ENCODE peak calls at places on chromosome 20, in seven cellular contexts. One of them, this sample, is unnamed.

GRCh38 chr20:3509064-3509463 is 38.2 kb downstream of the ATRN start:
- DNase-seq in sciatic nerve: no peak
- DNase-seq in Calu3: no peak
- DNase-seq in CD4-positive, CD25-positive, alpha-beta regulatory T cell: no peak
- DNase-seq in NCI-H510A: no peak
- DNase-seq in brain microvascular endothelial cell: no peak
- DNase-seq in stimulated activated CD4-positive, alpha-beta T cell treated with anti-CD3 and anti-CD28 coated beads, TNF-alpha, amount 100 ng/mL, for 4 hours: no peak
- DNase-seq in this sample: no peak

GRCh38 chr20:57738053-57738452 is 28.2 kb upstream of the PMEPA1 start:
- DNase-seq in stimulated activated CD4-positive, alpha-beta T cell treated with anti-CD3 and anti-CD28 coated beads, TNF-alpha, amount 100 ng/mL, for 4 hours: no peak
- DNase-seq in Calu3: no peak
- DNase-seq in sciatic nerve: no peak
- DNase-seq in NCI-H510A: no peak
- DNase-seq in CD4-positive, CD25-positive, alpha-beta regulatory T cell: no peak
- DNase-seq in brain microvascular endothelial cell: no peak
- DNase-seq in this sample: no peak

GRCh38 chr20:17570347-17571152 is 675 bp downstream of the DSTN start:
- DNase-seq in brain microvascular endothelial cell: no peak
- DNase-seq in stimulated activated CD4-positive, alpha-beta T cell treated with anti-CD3 and anti-CD28 coated beads, TNF-alpha, amount 100 ng/mL, for 4 hours: no peak
- DNase-seq in sciatic nerve: peak
- DNase-seq in NCI-H510A: peak
- DNase-seq in CD4-positive, CD25-positive, alpha-beta regulatory T cell: no peak
- DNase-seq in Calu3: no peak
- DNase-seq in this sample: peak

GRCh38 chr20:62200491-62201172 is 17.8 kb downstream of the MTG2 start:
- DNase-seq in CD4-positive, CD25-positive, alpha-beta regulatory T cell: no peak
- DNase-seq in Calu3: no peak
- DNase-seq in sciatic nerve: no peak
- DNase-seq in stimulated activated CD4-positive, alpha-beta T cell treated with anti-CD3 and anti-CD28 coated beads, TNF-alpha, amount 100 ng/mL, for 4 hours: no peak
- DNase-seq in brain microvascular endothelial cell: no peak
- DNase-seq in NCI-H510A: no peak
- DNase-seq in this sample: no peak

GRCh38 chr20:36613974-36614373 is 8.4 kb downstream of the RAB5IF start:
- DNase-seq in sciatic nerve: no peak
- DNase-seq in NCI-H510A: peak
- DNase-seq in Calu3: peak
- DNase-seq in stimulated activated CD4-positive, alpha-beta T cell treated with anti-CD3 and anti-CD28 coated beads, TNF-alpha, amount 100 ng/mL, for 4 hours: no peak
- DNase-seq in CD4-positive, CD25-positive, alpha-beta regulatory T cell: no peak
- DNase-seq in brain microvascular endothelial cell: no peak
- DNase-seq in this sample: no peak

GRCh38 chr20:20603339-20603990 is 109.0 kb downstream of the RALGAPA2 start:
- DNase-seq in stimulated activated CD4-positive, alpha-beta T cell treated with anti-CD3 and anti-CD28 coated beads, TNF-alpha, amount 100 ng/mL, for 4 hours: no peak
- DNase-seq in Calu3: no peak
- DNase-seq in CD4-positive, CD25-positive, alpha-beta regulatory T cell: no peak
- DNase-seq in brain microvascular endothelial cell: no peak
- DNase-seq in sciatic nerve: no peak
- DNase-seq in NCI-H510A: peak
- DNase-seq in this sample: no peak

GRCh38 chr20:24912397-24913075 is 36.5 kb upstream of the CST7 start:
- DNase-seq in CD4-positive, CD25-positive, alpha-beta regulatory T cell: no peak
- DNase-seq in Calu3: no peak
- DNase-seq in brain microvascular endothelial cell: no peak
- DNase-seq in sciatic nerve: no peak
- DNase-seq in NCI-H510A: no peak
- DNase-seq in stimulated activated CD4-positive, alpha-beta T cell treated with anti-CD3 and anti-CD28 coated beads, TNF-alpha, amount 100 ng/mL, for 4 hours: no peak
- DNase-seq in this sample: no peak

GRCh38 chr20:49391404-49392245 is 90.8 kb downstream of the KCNB1 start:
- DNase-seq in sciatic nerve: no peak
- DNase-seq in brain microvascular endothelial cell: no peak
- DNase-seq in stimulated activated CD4-positive, alpha-beta T cell treated with anti-CD3 and anti-CD28 coated beads, TNF-alpha, amount 100 ng/mL, for 4 hours: no peak
- DNase-seq in Calu3: no peak
- DNase-seq in NCI-H510A: no peak
- DNase-seq in CD4-positive, CD25-positive, alpha-beta regulatory T cell: no peak
- DNase-seq in this sample: no peak

GRCh38 chr20:3818155-3819151 is 1.9 kb upstream of the AP5S1 start:
- DNase-seq in brain microvascular endothelial cell: peak
- DNase-seq in Calu3: peak
- DNase-seq in NCI-H510A: peak
- DNase-seq in stimulated activated CD4-positive, alpha-beta T cell treated with anti-CD3 and anti-CD28 coated beads, TNF-alpha, amount 100 ng/mL, for 4 hours: no peak
- DNase-seq in CD4-positive, CD25-positive, alpha-beta regulatory T cell: no peak
- DNase-seq in sciatic nerve: no peak
- DNase-seq in this sample: peak

GRCh38 chr20:63119451-63120285 is 96.3 kb downstream of the YTHDF1 start:
- DNase-seq in sciatic nerve: no peak
- DNase-seq in CD4-positive, CD25-positive, alpha-beta regulatory T cell: no peak
- DNase-seq in brain microvascular endothelial cell: no peak
- DNase-seq in Calu3: no peak
- DNase-seq in NCI-H510A: no peak
- DNase-seq in stimulated activated CD4-positive, alpha-beta T cell treated with anti-CD3 and anti-CD28 coated beads, TNF-alpha, amount 100 ng/mL, for 4 hours: no peak
- DNase-seq in this sample: no peak

GRCh38 chr20:61185841-61186601 is 66.0 kb upstream of the CDH4 start:
- DNase-seq in stimulated activated CD4-positive, alpha-beta T cell treated with anti-CD3 and anti-CD28 coated beads, TNF-alpha, amount 100 ng/mL, for 4 hours: no peak
- DNase-seq in NCI-H510A: no peak
- DNase-seq in CD4-positive, CD25-positive, alpha-beta regulatory T cell: no peak
- DNase-seq in brain microvascular endothelial cell: peak
- DNase-seq in Calu3: peak
- DNase-seq in sciatic nerve: no peak
- DNase-seq in this sample: no peak

GRCh38 chr20:40959325-40960092 is 69.1 kb upstream of the TOP1 start:
- DNase-seq in sciatic nerve: no peak
- DNase-seq in brain microvascular endothelial cell: no peak
- DNase-seq in Calu3: no peak
- DNase-seq in NCI-H510A: no peak
- DNase-seq in CD4-positive, CD25-positive, alpha-beta regulatory T cell: no peak
- DNase-seq in stimulated activated CD4-positive, alpha-beta T cell treated with anti-CD3 and anti-CD28 coated beads, TNF-alpha, amount 100 ng/mL, for 4 hours: no peak
- DNase-seq in this sample: no peak

GRCh38 chr20:8930691-8931090 is 138.2 kb upstream of the PLCB4 start:
- DNase-seq in Calu3: no peak
- DNase-seq in CD4-positive, CD25-positive, alpha-beta regulatory T cell: no peak
- DNase-seq in brain microvascular endothelial cell: no peak
- DNase-seq in stimulated activated CD4-positive, alpha-beta T cell treated with anti-CD3 and anti-CD28 coated beads, TNF-alpha, amount 100 ng/mL, for 4 hours: no peak
- DNase-seq in NCI-H510A: no peak
- DNase-seq in sciatic nerve: no peak
- DNase-seq in this sample: no peak

GRCh38 chr20:13809373-13809772 is 24.5 kb downstream of the NDUFAF5 start:
- DNase-seq in sciatic nerve: no peak
- DNase-seq in NCI-H510A: no peak
- DNase-seq in CD4-positive, CD25-positive, alpha-beta regulatory T cell: no peak
- DNase-seq in Calu3: no peak
- DNase-seq in brain microvascular endothelial cell: no peak
- DNase-seq in stimulated activated CD4-positive, alpha-beta T cell treated with anti-CD3 and anti-CD28 coated beads, TNF-alpha, amount 100 ng/mL, for 4 hours: no peak
- DNase-seq in this sample: no peak

GRCh38 chr20:8223096-8223870 is 91.2 kb downstream of the PLCB1 start:
- DNase-seq in CD4-positive, CD25-positive, alpha-beta regulatory T cell: no peak
- DNase-seq in stimulated activated CD4-positive, alpha-beta T cell treated with anti-CD3 and anti-CD28 coated beads, TNF-alpha, amount 100 ng/mL, for 4 hours: no peak
- DNase-seq in brain microvascular endothelial cell: peak
- DNase-seq in NCI-H510A: no peak
- DNase-seq in Calu3: no peak
- DNase-seq in sciatic nerve: no peak
- DNase-seq in this sample: peak

GRCh38 chr20:42082611-42083010 is 464.4 kb upstream of the CHD6 start:
- DNase-seq in sciatic nerve: peak
- DNase-seq in Calu3: no peak
- DNase-seq in brain microvascular endothelial cell: peak
- DNase-seq in CD4-positive, CD25-positive, alpha-beta regulatory T cell: no peak
- DNase-seq in NCI-H510A: no peak
- DNase-seq in stimulated activated CD4-positive, alpha-beta T cell treated with anti-CD3 and anti-CD28 coated beads, TNF-alpha, amount 100 ng/mL, for 4 hours: no peak
- DNase-seq in this sample: no peak

GRCh38 chr20:33554914-33555420 is 65.1 kb downstream of the CBFA2T2 start:
- DNase-seq in brain microvascular endothelial cell: peak
- DNase-seq in NCI-H510A: peak
- DNase-seq in CD4-positive, CD25-positive, alpha-beta regulatory T cell: peak
- DNase-seq in stimulated activated CD4-positive, alpha-beta T cell treated with anti-CD3 and anti-CD28 coated beads, TNF-alpha, amount 100 ng/mL, for 4 hours: no peak
- DNase-seq in Calu3: peak
- DNase-seq in sciatic nerve: no peak
- DNase-seq in this sample: peak

GRCh38 chr20:36217226-36217625 is 19.1 kb upstream of the AAR2 start:
- DNase-seq in Calu3: peak
- DNase-seq in CD4-positive, CD25-positive, alpha-beta regulatory T cell: no peak
- DNase-seq in sciatic nerve: no peak
- DNase-seq in stimulated activated CD4-positive, alpha-beta T cell treated with anti-CD3 and anti-CD28 coated beads, TNF-alpha, amount 100 ng/mL, for 4 hours: no peak
- DNase-seq in brain microvascular endothelial cell: no peak
- DNase-seq in NCI-H510A: no peak
- DNase-seq in this sample: peak

GRCh38 chr20:16081421-16081820 is 491.8 kb downstream of the KIF16B start:
- DNase-seq in NCI-H510A: no peak
- DNase-seq in CD4-positive, CD25-positive, alpha-beta regulatory T cell: no peak
- DNase-seq in brain microvascular endothelial cell: no peak
- DNase-seq in Calu3: no peak
- DNase-seq in stimulated activated CD4-positive, alpha-beta T cell treated with anti-CD3 and anti-CD28 coated beads, TNF-alpha, amount 100 ng/mL, for 4 hours: no peak
- DNase-seq in sciatic nerve: no peak
- DNase-seq in this sample: no peak

GRCh38 chr20:37524859-37525708 is 2.6 kb downstream of the BLCAP start:
- DNase-seq in NCI-H510A: peak
- DNase-seq in stimulated activated CD4-positive, alpha-beta T cell treated with anti-CD3 and anti-CD28 coated beads, TNF-alpha, amount 100 ng/mL, for 4 hours: no peak
- DNase-seq in brain microvascular endothelial cell: no peak
- DNase-seq in CD4-positive, CD25-positive, alpha-beta regulatory T cell: no peak
- DNase-seq in Calu3: peak
- DNase-seq in sciatic nerve: peak
- DNase-seq in this sample: no peak

GRCh38 chr20:39137299-39137698 is 175.2 kb downstream of the DHX35 start:
- DNase-seq in stimulated activated CD4-positive, alpha-beta T cell treated with anti-CD3 and anti-CD28 coated beads, TNF-alpha, amount 100 ng/mL, for 4 hours: no peak
- DNase-seq in Calu3: no peak
- DNase-seq in NCI-H510A: no peak
- DNase-seq in sciatic nerve: no peak
- DNase-seq in CD4-positive, CD25-positive, alpha-beta regulatory T cell: no peak
- DNase-seq in brain microvascular endothelial cell: no peak
- DNase-seq in this sample: no peak

GRCh38 chr20:47540443-47541354 is 39.0 kb downstream of the NCOA3 start:
- DNase-seq in stimulated activated CD4-positive, alpha-beta T cell treated with anti-CD3 and anti-CD28 coated beads, TNF-alpha, amount 100 ng/mL, for 4 hours: no peak
- DNase-seq in Calu3: peak
- DNase-seq in sciatic nerve: no peak
- DNase-seq in CD4-positive, CD25-positive, alpha-beta regulatory T cell: no peak
- DNase-seq in brain microvascular endothelial cell: no peak
- DNase-seq in NCI-H510A: no peak
- DNase-seq in this sample: peak

GRCh38 chr20:9981834-9982233 is 53.0 kb upstream of the ANKEF1 start:
- DNase-seq in NCI-H510A: no peak
- DNase-seq in CD4-positive, CD25-positive, alpha-beta regulatory T cell: no peak
- DNase-seq in brain microvascular endothelial cell: no peak
- DNase-seq in stimulated activated CD4-positive, alpha-beta T cell treated with anti-CD3 and anti-CD28 coated beads, TNF-alpha, amount 100 ng/mL, for 4 hours: no peak
- DNase-seq in Calu3: no peak
- DNase-seq in sciatic nerve: no peak
- DNase-seq in this sample: no peak

GRCh38 chr20:5077761-5078387 is 41.9 kb downstream of the PCNA start:
- DNase-seq in CD4-positive, CD25-positive, alpha-beta regulatory T cell: no peak
- DNase-seq in brain microvascular endothelial cell: no peak
- DNase-seq in Calu3: no peak
- DNase-seq in stimulated activated CD4-positive, alpha-beta T cell treated with anti-CD3 and anti-CD28 coated beads, TNF-alpha, amount 100 ng/mL, for 4 hours: no peak
- DNase-seq in NCI-H510A: no peak
- DNase-seq in sciatic nerve: no peak
- DNase-seq in this sample: no peak

GRCh38 chr20:32190608-32191415 is 16.7 kb downstream of the PLAGL2 start:
- DNase-seq in NCI-H510A: no peak
- DNase-seq in brain microvascular endothelial cell: no peak
- DNase-seq in stimulated activated CD4-positive, alpha-beta T cell treated with anti-CD3 and anti-CD28 coated beads, TNF-alpha, amount 100 ng/mL, for 4 hours: no peak
- DNase-seq in CD4-positive, CD25-positive, alpha-beta regulatory T cell: no peak
- DNase-seq in Calu3: no peak
- DNase-seq in sciatic nerve: no peak
- DNase-seq in this sample: no peak

GRCh38 chr20:52251137-52251700 is 59.6 kb upstream of the ZFP64 start:
- DNase-seq in NCI-H510A: no peak
- DNase-seq in brain microvascular endothelial cell: no peak
- DNase-seq in stimulated activated CD4-positive, alpha-beta T cell treated with anti-CD3 and anti-CD28 coated beads, TNF-alpha, amount 100 ng/mL, for 4 hours: no peak
- DNase-seq in sciatic nerve: no peak
- DNase-seq in Calu3: no peak
- DNase-seq in CD4-positive, CD25-positive, alpha-beta regulatory T cell: no peak
- DNase-seq in this sample: no peak